ENCODE peak calls at places on chromosomes 11 and 22, in seven cellular contexts. A is CD8-positive, alpha-beta T cell; H is GM10248; M is A549; O is cardiac muscle cell; X is stomach; N is endothelial cell. K is an unnamed sample.

GRCh38 chr11:31557991-31558390 is 48.4 kb downstream of the ELP4 start:
- DNase-seq in X (no peak), M (no peak), A (no peak), N (no peak), O (no peak), H (no peak), K (no peak)

GRCh38 chr22:38230108-38230825 is 28.5 kb downstream of the MAFF start:
- DNase-seq in X (peak), O (peak), N (peak), M (no peak), A (peak), H (peak), K (no peak)

GRCh38 chr11:640021-640706 is 3.1 kb downstream of the DRD4 start:
- DNase-seq in M (no peak), O (no peak), A (no peak), H (no peak), N (no peak), X (no peak), K (no peak)

GRCh38 chr22:39117585-39118191 is 20.6 kb downstream of the APOBEC3H start:
- DNase-seq in M (peak), A (peak), H (peak), O (peak), N (peak), X (peak), K (peak)

GRCh38 chr22:41925783-41926460 is 684 bp downstream of the TNFRSF13C start:
- DNase-seq in A (peak), H (peak), O (peak), N (peak), M (no peak), X (peak), K (peak)

GRCh38 chr11:122920579-122920978 is 38.0 kb downstream of the JHY start:
- DNase-seq in N (no peak), A (no peak), H (no peak), O (no peak), X (no peak), M (no peak), K (no peak)

GRCh38 chr22:46355369-46355995 is 20.0 kb downstream of the TRMU start:
- DNase-seq in M (peak), A (peak), N (peak), H (peak), O (peak), X (peak), K (peak)

GRCh38 chr11:59680287-59681154 is 11.7 kb upstream of the PATL1 start:
- DNase-seq in M (peak), A (peak), O (peak), X (peak), N (peak), H (peak), K (peak)

GRCh38 chr11:116357769-116358544 is 414.8 kb downstream of the BUD13 start:
- DNase-seq in H (peak), O (peak), N (peak), A (no peak), M (no peak), X (no peak), K (peak)

GRCh38 chr11:96426356-96427103 is 36.7 kb downstream of the JRKL start:
- DNase-seq in H (peak), N (no peak), X (no peak), A (no peak), O (peak), M (peak), K (no peak)

GRCh38 chr11:65432133-65432650 is 9.6 kb downstream of the NEAT1 start:
- DNase-seq in A (no peak), H (no peak), O (no peak), X (no peak), M (no peak), N (no peak), K (no peak)

GRCh38 chr11:130474637-130475400 is 26.4 kb downstream of the ADAMTS15 start:
- DNase-seq in M (no peak), A (no peak), X (no peak), N (no peak), H (no peak), O (no peak), K (no peak)

GRCh38 chr11:130471731-130472433 is 23.4 kb downstream of the ADAMTS15 start:
- DNase-seq in M (no peak), O (no peak), X (no peak), A (no peak), H (no peak), N (no peak), K (no peak)

GRCh38 chr11:130472434-130472961 is 24.1 kb downstream of the ADAMTS15 start:
- DNase-seq in O (no peak), A (no peak), N (no peak), M (no peak), H (no peak), X (no peak), K (no peak)

GRCh38 chr11:130473795-130474377 is 25.4 kb downstream of the ADAMTS15 start:
- DNase-seq in M (no peak), N (no peak), H (no peak), X (no peak), A (no peak), O (no peak), K (no peak)

DNA sequence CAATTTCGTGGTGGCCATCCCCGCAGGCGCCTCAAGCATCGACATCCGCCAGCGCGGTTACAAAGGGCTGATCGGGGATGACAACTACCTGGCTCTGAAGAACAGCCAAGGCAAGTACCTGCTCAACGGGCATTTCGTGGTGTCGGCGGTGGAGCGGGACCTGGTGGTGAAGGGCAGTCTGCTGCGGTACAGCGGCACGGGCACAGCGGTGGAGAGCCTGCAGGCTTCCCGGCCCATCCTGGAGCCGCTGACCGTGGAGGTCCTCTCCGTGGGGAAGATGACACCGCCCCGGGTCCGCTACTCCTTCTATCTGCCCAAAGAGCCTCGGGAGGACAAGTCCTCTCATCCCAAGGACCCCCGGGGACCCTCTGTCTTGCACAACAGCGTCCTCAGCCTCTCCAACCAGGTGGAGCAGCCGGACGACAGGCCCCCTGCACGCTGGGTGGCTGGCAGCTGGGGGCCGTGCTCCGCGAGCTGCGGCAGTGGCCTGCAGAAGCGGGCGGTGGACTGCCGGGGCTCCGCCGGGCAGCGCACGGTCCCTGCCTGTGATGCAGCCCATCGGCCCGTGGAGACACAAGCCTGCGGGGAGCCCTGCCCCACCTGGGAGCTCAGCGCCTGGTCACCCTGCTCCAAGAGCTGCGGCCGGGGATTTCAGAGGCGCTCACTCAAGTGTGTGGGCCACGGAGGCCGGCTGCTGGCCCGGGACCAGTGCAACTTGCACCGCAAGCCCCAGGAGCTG is 24.8 kb downstream of the ADAMTS15 start:
- DNase-seq in H (no peak), N (no peak), M (no peak), X (no peak), A (no peak), O (no peak), K (no peak)
- TF ChIP-seq CTCF in H (no peak), N (no peak), M (no peak), X (no peak), A (no peak), O (no peak), K (no peak)

GRCh38 chr11:35010656-35011055 is 94.2 kb downstream of the PDHX start:
- DNase-seq in X (no peak), H (no peak), N (no peak), O (no peak), A (no peak), M (no peak), K (no peak)
- TF ChIP-seq CTCF in X (no peak), H (no peak), N (no peak), O (no peak), A (no peak), M (no peak), K (no peak)

GRCh38 chr11:75450826-75451783 is 18.1 kb upstream of the KLHL35 start:
- DNase-seq in X (no peak), O (peak), M (peak), A (peak), N (peak), H (peak), K (peak)
- TF ChIP-seq CTCF in X (no peak), O (peak), M (peak), A (peak), N (peak), H (peak), K (peak)

GRCh38 chr11:134636071-134636470 is 224.0 kb upstream of the B3GAT1 start:
- DNase-seq in A (no peak), H (no peak), X (no peak), N (no peak), O (no peak), M (no peak), K (no peak)

GRCh38 chr11:134633276-134633675 is 221.2 kb upstream of the B3GAT1 start:
- DNase-seq in X (no peak), N (no peak), M (no peak), H (no peak), A (no peak), O (no peak), K (no peak)

GRCh38 chr11:134632347-134633119 is 220.5 kb upstream of the B3GAT1 start:
- DNase-seq in A (no peak), O (no peak), M (no peak), X (no peak), H (no peak), N (no peak), K (no peak)

GRCh38 chr11:134637091-134638015 is 225.3 kb upstream of the B3GAT1 start:
- DNase-seq in A (no peak), O (no peak), H (no peak), M (no peak), X (no peak), N (no peak), K (no peak)

GRCh38 chr11:134634897-134635831 is 223.1 kb upstream of the B3GAT1 start:
- DNase-seq in H (no peak), N (no peak), M (no peak), A (no peak), O (peak), X (no peak), K (no peak)
- TF ChIP-seq CTCF in H (no peak), N (no peak), M (no peak), A (no peak), O (no peak), X (no peak), K (no peak)

GRCh38 chr22:21020802-21021429 is 6.0 kb downstream of the P2RX6 start:
- DNase-seq in X (no peak), N (no peak), A (peak), O (peak), H (peak), M (peak), K (no peak)
- TF ChIP-seq CTCF in X (no peak), N (no peak), A (peak), O (peak), H (peak), M (no peak), K (peak)

GRCh38 chr11:61577383-61578118 is 3.3 kb downstream of the SYT7 start:
- DNase-seq in H (no peak), N (peak), A (no peak), X (peak), M (no peak), O (peak), K (peak)
- TF ChIP-seq CTCF in H (no peak), N (no peak), A (no peak), X (no peak), M (peak), O (peak), K (peak)

DNA sequence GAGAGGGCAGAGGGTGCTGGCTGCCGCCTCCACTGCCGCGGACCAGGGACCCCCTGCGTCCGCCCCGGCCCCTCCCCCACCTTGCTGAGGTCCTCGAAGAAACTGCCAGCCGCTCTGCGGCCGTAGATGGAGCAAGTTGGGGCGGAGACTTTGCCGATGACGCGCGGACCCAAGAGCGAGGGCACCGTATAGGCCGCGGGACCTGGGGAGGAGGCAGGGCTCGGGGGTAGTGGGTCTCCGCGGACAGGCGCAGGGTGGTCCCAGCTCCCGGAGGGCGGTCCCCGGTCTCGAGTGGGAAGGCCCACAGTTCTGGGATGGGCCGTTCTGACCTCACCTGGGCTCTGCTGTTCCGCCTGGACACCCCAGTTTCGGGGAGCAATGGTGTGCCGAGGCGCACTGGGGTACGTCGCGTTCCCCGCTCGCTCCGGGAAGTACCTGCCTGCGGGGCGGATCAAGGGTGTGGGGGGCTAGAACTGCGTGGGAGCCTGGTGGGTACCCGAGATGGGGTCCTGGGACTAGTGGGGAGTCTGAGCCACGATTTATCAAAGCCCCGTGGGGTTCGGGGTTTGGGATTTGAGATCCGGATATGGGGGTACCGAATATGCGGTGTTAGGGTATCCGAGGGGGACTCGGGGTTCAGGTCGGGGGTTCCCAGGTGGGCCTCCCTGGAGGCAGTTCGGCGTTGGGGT is 1.2 kb upstream of the TYMP start:
- DNase-seq in O (peak), X (peak), M (peak), A (peak), N (peak), H (peak), K (peak)
- TF ChIP-seq CTCF in O (no peak), X (no peak), M (no peak), A (no peak), N (no peak), H (no peak), K (no peak)

K was measured in neural crest cell.